ENCODE peak calls at places on chromosomes 5 and 9, in five cellular contexts. One of them, this sample, is unnamed.

GRCh38 chr5:139392678-139393496 is 2.0 kb downstream of the PROB1 start:
- DNase-seq in psoas muscle: peak; percentile 57
- DNase-seq in GM13977: peak; percentile 96
- DNase-seq in NB4: peak; percentile 96
- DNase-seq in IMR-90: no peak
- DNase-seq in this sample: peak; percentile 71

GRCh38 chr9:92501671-92502393 is 19.5 kb upstream of the ASPN start:
- DNase-seq in NB4: peak; percentile 53
- DNase-seq in psoas muscle: peak; percentile 54
- DNase-seq in IMR-90: peak; percentile 51
- DNase-seq in GM13977: peak; percentile 22
- DNase-seq in this sample: no peak

GRCh38 chr5:42759456-42759855 is 2.8 kb downstream of the CCDC152 start:
- DNase-seq in GM13977: no peak
- DNase-seq in IMR-90: no peak
- DNase-seq in psoas muscle: no peak
- DNase-seq in NB4: no peak
- DNase-seq in this sample: no peak

GRCh38 chr5:27353540-27353939 is 315.2 kb upstream of the CDH9 start:
- DNase-seq in IMR-90: no peak
- DNase-seq in psoas muscle: no peak
- DNase-seq in NB4: no peak
- DNase-seq in GM13977: no peak
- DNase-seq in this sample: no peak

GRCh38 chr5:141617128-141617527 is 1.7 kb downstream of the DIAPH1 start:
- DNase-seq in GM13977: no peak
- DNase-seq in IMR-90: peak; percentile 29
- DNase-seq in psoas muscle: no peak
- DNase-seq in NB4: no peak
- DNase-seq in this sample: no peak

GRCh38 chr9:96084289-96084688 is 208.8 kb downstream of the ERCC6L2 start:
- DNase-seq in IMR-90: no peak
- DNase-seq in GM13977: no peak
- DNase-seq in psoas muscle: no peak
- DNase-seq in NB4: peak; percentile 81
- DNase-seq in this sample: no peak

GRCh38 chr5:114018178-114018577 is 343.7 kb upstream of the KCNN2 start:
- DNase-seq in NB4: no peak
- DNase-seq in psoas muscle: no peak
- DNase-seq in IMR-90: peak; percentile 1
- DNase-seq in GM13977: no peak
- DNase-seq in this sample: no peak

GRCh38 chr5:156004754-156005153 is 322.2 kb upstream of the SGCD start:
- DNase-seq in NB4: no peak
- DNase-seq in GM13977: no peak
- DNase-seq in IMR-90: no peak
- DNase-seq in psoas muscle: no peak
- DNase-seq in this sample: no peak

GRCh38 chr5:1176473-1177391 is 24.7 kb upstream of the SLC6A19 start:
- DNase-seq in NB4: no peak
- DNase-seq in IMR-90: no peak
- DNase-seq in GM13977: no peak
- DNase-seq in psoas muscle: peak; percentile 7
- DNase-seq in this sample: no peak

GRCh38 chr9:89277043-89277442 is 34.0 kb upstream of the CKS2 start:
- DNase-seq in psoas muscle: no peak
- DNase-seq in NB4: no peak
- DNase-seq in IMR-90: no peak
- DNase-seq in GM13977: no peak
- DNase-seq in this sample: no peak

GRCh38 chr5:125412051-125412560 is 665.7 kb upstream of the ZNF608 start:
- DNase-seq in NB4: no peak
- DNase-seq in GM13977: peak; percentile 25
- DNase-seq in psoas muscle: no peak
- DNase-seq in IMR-90: no peak
- DNase-seq in this sample: no peak

GRCh38 chr5:16508730-16509531 is 43.3 kb upstream of the ZNF622 start:
- DNase-seq in psoas muscle: peak; percentile 66
- DNase-seq in GM13977: no peak
- DNase-seq in IMR-90: no peak
- DNase-seq in NB4: peak; percentile 77
- DNase-seq in this sample: no peak

GRCh38 chr5:85538362-85538761 is 1079.4 kb upstream of the COX7C start:
- DNase-seq in GM13977: no peak
- DNase-seq in NB4: peak; percentile 18
- DNase-seq in psoas muscle: no peak
- DNase-seq in IMR-90: no peak
- DNase-seq in this sample: no peak

GRCh38 chr9:70046274-70047070 is 2.8 kb downstream of the MAMDC2 start:
- DNase-seq in IMR-90: no peak
- DNase-seq in GM13977: no peak
- DNase-seq in NB4: no peak
- DNase-seq in psoas muscle: no peak
- DNase-seq in this sample: no peak

GRCh38 chr5:91223886-91224285 is 159.2 kb downstream of the ARRDC3 start:
- DNase-seq in NB4: no peak
- DNase-seq in GM13977: no peak
- DNase-seq in psoas muscle: no peak
- DNase-seq in IMR-90: peak; percentile 9
- DNase-seq in this sample: no peak

GRCh38 chr5:115932991-115933390 is 29.3 kb upstream of the LVRN start:
- DNase-seq in NB4: no peak
- DNase-seq in IMR-90: peak; percentile 63
- DNase-seq in GM13977: no peak
- DNase-seq in psoas muscle: no peak
- DNase-seq in this sample: no peak

GRCh38 chr5:163727028-163727427 is 221.6 kb downstream of the MAT2B start:
- DNase-seq in IMR-90: no peak
- DNase-seq in GM13977: no peak
- DNase-seq in psoas muscle: no peak
- DNase-seq in NB4: peak; percentile 21
- DNase-seq in this sample: no peak

GRCh38 chr5:43895876-43896275 is 292.9 kb downstream of the NNT start:
- DNase-seq in psoas muscle: no peak
- DNase-seq in IMR-90: no peak
- DNase-seq in NB4: no peak
- DNase-seq in GM13977: no peak
- DNase-seq in this sample: no peak

GRCh38 chr9:121880343-121880742 is 212.8 kb downstream of the TTLL11 start:
- DNase-seq in IMR-90: no peak
- DNase-seq in NB4: no peak
- DNase-seq in psoas muscle: no peak
- DNase-seq in GM13977: no peak
- DNase-seq in this sample: no peak

GRCh38 chr9:128556915-128557634 is 4.7 kb downstream of the SPTAN1 start:
- DNase-seq in GM13977: no peak
- DNase-seq in IMR-90: no peak
- DNase-seq in psoas muscle: no peak
- DNase-seq in NB4: no peak
- DNase-seq in this sample: no peak

GRCh38 chr9:38724749-38725148 is 4.8 kb upstream of the FAM240B start:
- DNase-seq in IMR-90: no peak
- DNase-seq in NB4: no peak
- DNase-seq in psoas muscle: no peak
- DNase-seq in GM13977: no peak
- DNase-seq in this sample: no peak

GRCh38 chr5:7991125-7991821 is 122.3 kb downstream of the MTRR start:
- DNase-seq in IMR-90: no peak
- DNase-seq in GM13977: no peak
- DNase-seq in psoas muscle: no peak
- DNase-seq in NB4: no peak
- DNase-seq in this sample: no peak

GRCh38 chr5:154302181-154302580 is 111.6 kb downstream of the GALNT10 start:
- DNase-seq in psoas muscle: peak; percentile 58
- DNase-seq in IMR-90: no peak
- DNase-seq in NB4: no peak
- DNase-seq in GM13977: no peak
- DNase-seq in this sample: no peak

GRCh38 chr9:93245437-93245970 is 61.6 kb downstream of the WNK2 start:
- DNase-seq in GM13977: no peak
- DNase-seq in NB4: no peak
- DNase-seq in psoas muscle: peak; percentile 16
- DNase-seq in IMR-90: no peak
- DNase-seq in this sample: no peak

GRCh38 chr5:138653502-138653901 is 78.3 kb upstream of the HSPA9 start:
- DNase-seq in GM13977: no peak
- DNase-seq in IMR-90: peak; percentile 35
- DNase-seq in NB4: peak; percentile 61
- DNase-seq in psoas muscle: no peak
- DNase-seq in this sample: no peak

GRCh38 chr5:103127292-103127691 is 7.2 kb downstream of the PPIP5K2 start:
- DNase-seq in IMR-90: no peak
- DNase-seq in NB4: no peak
- DNase-seq in GM13977: no peak
- DNase-seq in psoas muscle: no peak
- DNase-seq in this sample: no peak

GRCh38 chr5:90386099-90386710 is 23.4 kb downstream of the CETN3 start:
- DNase-seq in psoas muscle: no peak
- DNase-seq in GM13977: no peak
- DNase-seq in IMR-90: peak; percentile 19
- DNase-seq in NB4: peak; percentile 32
- DNase-seq in this sample: no peak

GRCh38 chr5:77211013-77211690 is 672 bp downstream of the PDE8B start:
- DNase-seq in IMR-90: no peak
- DNase-seq in GM13977: no peak
- DNase-seq in NB4: no peak
- DNase-seq in psoas muscle: no peak
- DNase-seq in this sample: no peak

GRCh38 chr9:16871358-16872151 is 1.1 kb upstream of the BNC2 start:
- DNase-seq in GM13977: peak; percentile 33
- DNase-seq in IMR-90: peak; percentile 88
- DNase-seq in psoas muscle: peak; percentile 63
- DNase-seq in NB4: peak; percentile 93
- DNase-seq in this sample: peak; percentile 38

GRCh38 chr5:79511945-79512493 is 1.9 kb downstream of the HOMER1 start:
- DNase-seq in psoas muscle: no peak
- DNase-seq in NB4: peak; percentile 25
- DNase-seq in GM13977: no peak
- DNase-seq in IMR-90: no peak
- DNase-seq in this sample: no peak

GRCh38 chr9:81693639-81694378 is 4.5 kb upstream of the TLE1 start:
- DNase-seq in IMR-90: no peak
- DNase-seq in NB4: no peak
- DNase-seq in psoas muscle: no peak
- DNase-seq in GM13977: no peak
- DNase-seq in this sample: no peak

GRCh38 chr5:140135127-140135526 is 9.4 kb downstream of the IGIP start:
- DNase-seq in IMR-90: no peak
- DNase-seq in GM13977: no peak
- DNase-seq in NB4: no peak
- DNase-seq in psoas muscle: no peak
- DNase-seq in this sample: no peak

GRCh38 chr9:129285382-129285781 is 107.3 kb upstream of the IER5L start:
- DNase-seq in NB4: no peak
- DNase-seq in psoas muscle: no peak
- DNase-seq in IMR-90: no peak
- DNase-seq in GM13977: no peak
- DNase-seq in this sample: no peak

GRCh38 chr9:34459941-34460340 is 1.3 kb downstream of the DNAI1 start:
- DNase-seq in psoas muscle: no peak
- DNase-seq in IMR-90: peak; percentile 57
- DNase-seq in NB4: peak; percentile 30
- DNase-seq in GM13977: no peak
- DNase-seq in this sample: no peak

GRCh38 chr5:180315762-180316212 is 23.9 kb upstream of the MAPK9 start:
- DNase-seq in IMR-90: peak; percentile 35
- DNase-seq in GM13977: peak; percentile 79
- DNase-seq in psoas muscle: peak; percentile 67
- DNase-seq in NB4: peak; percentile 59
- DNase-seq in this sample: peak; percentile 70
- TF ChIP-seq CTCF in IMR-90: peak; percentile 76
- TF ChIP-seq CTCF in GM13977: peak; percentile 99
- TF ChIP-seq CTCF in psoas muscle: peak; percentile 68
- TF ChIP-seq CTCF in NB4: peak; percentile 91
- TF ChIP-seq CTCF in this sample: peak; percentile 82

DNA sequence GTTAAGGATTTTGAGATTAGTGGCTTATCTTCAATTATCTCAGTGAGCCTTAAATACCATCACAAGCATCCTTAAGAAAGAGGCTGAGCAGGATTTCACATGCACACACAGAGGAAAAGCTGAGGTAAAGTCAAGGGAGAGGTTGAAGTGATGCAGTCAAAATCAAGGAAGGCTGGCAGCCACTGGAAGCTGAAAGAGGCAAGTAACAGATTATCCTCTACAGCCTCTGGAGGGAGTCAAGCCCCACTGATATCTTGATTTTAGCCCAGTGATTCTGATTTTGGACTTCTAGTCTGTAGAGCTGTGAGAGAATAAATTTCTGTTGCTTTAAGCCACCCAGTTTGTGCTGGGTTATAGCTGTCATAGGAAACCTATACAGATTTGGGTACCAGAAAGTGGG is 80.1 kb downstream of the ANKRD31 start:
- DNase-seq in GM13977: no peak
- DNase-seq in psoas muscle: no peak
- DNase-seq in NB4: peak; percentile 10
- DNase-seq in IMR-90: no peak
- DNase-seq in this sample: no peak
- TF ChIP-seq CTCF in GM13977: no peak
- TF ChIP-seq CTCF in psoas muscle: no peak
- TF ChIP-seq CTCF in NB4: no peak
- TF ChIP-seq CTCF in IMR-90: no peak
- TF ChIP-seq CTCF in this sample: peak; percentile 29

GRCh38 chr5:179313849-179314521 is 31.3 kb downstream of the ADAMTS2 start:
- DNase-seq in GM13977: no peak
- DNase-seq in psoas muscle: peak; percentile 89
- DNase-seq in IMR-90: peak; percentile 96
- DNase-seq in NB4: no peak
- DNase-seq in this sample: no peak
- TF ChIP-seq CTCF in GM13977: no peak
- TF ChIP-seq CTCF in psoas muscle: no peak
- TF ChIP-seq CTCF in IMR-90: no peak
- TF ChIP-seq CTCF in NB4: no peak
- TF ChIP-seq CTCF in this sample: no peak

DNA sequence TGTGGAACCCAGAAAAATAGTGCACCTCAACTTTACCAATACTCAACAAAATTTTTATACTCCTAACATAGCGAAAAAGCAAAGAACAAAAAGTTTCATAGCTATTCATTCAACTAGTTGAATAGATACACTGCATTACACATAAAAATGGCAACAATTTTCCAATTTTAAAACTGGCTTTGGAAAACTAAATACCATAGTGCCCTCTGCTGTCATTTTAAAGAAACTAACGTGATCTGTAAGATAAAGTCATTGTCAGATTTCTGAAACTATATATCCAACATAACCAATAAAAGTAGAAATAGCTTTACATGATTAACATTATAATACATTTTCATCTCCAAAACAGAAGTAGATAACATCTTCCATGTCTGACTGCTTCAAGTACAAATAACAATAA is 31.6 kb downstream of the DTWD2 start:
- DNase-seq in NB4: peak; percentile 29
- DNase-seq in GM13977: no peak
- DNase-seq in psoas muscle: no peak
- DNase-seq in IMR-90: peak; percentile 22
- DNase-seq in this sample: no peak
- TF ChIP-seq CTCF in NB4: peak; percentile 8
- TF ChIP-seq CTCF in GM13977: peak; percentile 35
- TF ChIP-seq CTCF in psoas muscle: peak; percentile 16
- TF ChIP-seq CTCF in IMR-90: peak; percentile 51
- TF ChIP-seq CTCF in this sample: peak; percentile 68

This sample was measured in neural crest cell.